ENCODE peak calls at places on chromosomes 2 and 18, in four cellular contexts. Y is fibroblast of lung, P is choroid plexus epithelial cell, Z is GM06990. T is an unnamed sample.
A peak's percentile ranks its signal among the peaks of the same experiment; 100 is the strongest.

GRCh38 chr2:148932536-148932935 is 57.5 kb downstream of the KIF5C start:
- DNase-seq in Y (no peak), Z (no peak), P (no peak), T (no peak)

GRCh38 chr2:169892951-169893350 is 65.7 kb downstream of the UBR3 start:
- DNase-seq in P (peak; percentile 61), Z (no peak), Y (no peak), T (no peak)

GRCh38 chr2:57180042-57180567 is 866.5 kb upstream of the VRK2 start:
- DNase-seq in Y (peak; percentile 36), P (peak; percentile 79), Z (no peak), T (peak; percentile 47)

GRCh38 chr18:54702687-54703086 is 111.6 kb downstream of the DYNAP start:
- DNase-seq in Z (no peak), Y (no peak), P (peak; percentile 26), T (no peak)

GRCh38 chr2:47815764-47816163 is 32.8 kb downstream of the MSH6 start:
- DNase-seq in P (no peak), Y (no peak), Z (peak; percentile 13), T (no peak)

GRCh38 chr2:126344498-126344897 is 311.5 kb upstream of the GYPC start:
- DNase-seq in P (no peak), Y (no peak), Z (no peak), T (no peak)

GRCh38 chr2:237319086-237319820 is 94.7 kb downstream of the COL6A3 start:
- DNase-seq in P (no peak), Y (no peak), Z (no peak), T (no peak)

GRCh38 chr18:23998811-23999210 is 15.7 kb upstream of the TTC39C start:
- DNase-seq in Z (no peak), P (no peak), Y (no peak), T (peak; percentile 95)

DNA sequence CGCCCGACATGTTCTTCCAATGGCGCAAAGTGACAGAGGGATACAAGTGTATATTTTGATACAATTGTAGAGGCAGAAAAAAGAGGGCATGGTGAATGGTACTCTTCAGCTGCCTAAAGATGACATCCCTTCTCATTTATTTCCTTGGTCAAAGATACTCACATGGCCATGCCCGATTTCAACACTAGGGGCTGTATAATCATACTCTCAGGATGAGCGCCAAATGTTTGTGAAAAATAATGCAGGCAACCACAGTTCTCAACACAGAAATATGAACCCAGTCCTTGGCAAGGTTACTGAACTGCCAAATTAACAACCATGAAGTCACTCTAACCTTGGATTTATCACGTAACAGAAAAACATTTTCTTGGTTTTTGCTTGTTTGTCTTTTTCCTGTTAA is 204.4 kb downstream of the CCDC102B start:
- DNase-seq in Y (no peak), P (no peak), Z (no peak), T (peak; percentile 15)
- TF ChIP-seq CTCF in Y (no peak), P (peak; percentile 28), Z (peak; percentile 28), T (peak; percentile 21)

GRCh38 chr2:96359310-96359709 is 23.7 kb downstream of the NCAPH start:
- DNase-seq in P (no peak), Y (no peak), Z (no peak), T (no peak)
- TF ChIP-seq CTCF in P (no peak), Y (no peak), Z (peak; percentile 50), T (peak; percentile 10)

GRCh38 chr2:181576431-181576830 is 80.5 kb downstream of the CERKL start:
- DNase-seq in Y (no peak), P (no peak), Z (no peak), T (no peak)

GRCh38 chr2:181573140-181573736 is 83.7 kb downstream of the CERKL start:
- DNase-seq in Z (no peak), P (peak; percentile 66), Y (peak; percentile 63), T (peak; percentile 53)

GRCh38 chr2:181575650-181576025 is 81.3 kb downstream of the CERKL start:
- DNase-seq in Z (no peak), Y (no peak), P (no peak), T (no peak)

GRCh38 chr2:181574321-181574720 is 82.6 kb downstream of the CERKL start:
- DNase-seq in P (no peak), Y (no peak), Z (no peak), T (no peak)

GRCh38 chr2:181575024-181575649 is 81.8 kb downstream of the CERKL start:
- DNase-seq in Z (no peak), Y (no peak), P (no peak), T (no peak)
- TF ChIP-seq CTCF in Z (no peak), Y (no peak), P (no peak), T (no peak)

GRCh38 chr2:157989227-157989626 is 112.4 kb upstream of the UPP2 start:
- DNase-seq in Y (no peak), P (peak; percentile 6), Z (no peak), T (no peak)
- TF ChIP-seq CTCF in Y (no peak), P (peak; percentile 31), Z (no peak), T (no peak)

T was measured in MCF 10A.